ENCODE peak calls at places on chromosome 3, in seven cellular contexts. D is breast epithelium, V is tibial nerve, T is HepG2, G is right lobe of liver, B is suprapubic skin, I is ovary. S is an unnamed sample.

GRCh38 chr3:121362035-121362734 is 183.6 kb downstream of the POLQ start:
- DNase-seq in D (no peak), V (no peak), T (no peak), G (no peak), B (no peak), I (no peak), S (no peak)

GRCh38 chr3:171328419-171329082 is 131.7 kb downstream of the TNIK start:
- DNase-seq in D (peak; percentile 25), V (no peak), T (peak; percentile 4), G (no peak), B (no peak), I (no peak), S (no peak)

GRCh38 chr3:168248383-168249047 is 152.8 kb upstream of the GOLIM4 start:
- DNase-seq in D (no peak), V (no peak), T (no peak), G (peak; percentile 42), B (no peak), I (no peak), S (no peak)

GRCh38 chr3:194985031-194985578 is 285.9 kb downstream of the XXYLT1 start:
- DNase-seq in D (peak; percentile 19), V (peak; percentile 37), T (peak; percentile 46), G (peak; percentile 73), B (peak; percentile 86), I (peak; percentile 69), S (peak; percentile 64)

GRCh38 chr3:153503873-153504272 is 341.8 kb downstream of the RAP2B start:
- DNase-seq in D (no peak), V (no peak), T (no peak), G (no peak), B (no peak), I (no peak), S (no peak)

GRCh38 chr3:170426240-170426797 is 7.7 kb downstream of the CLDN11 start:
- DNase-seq in D (no peak), V (no peak), T (no peak), G (no peak), B (no peak), I (no peak), S (no peak)

GRCh38 chr3:127856801-127857200 is 34.5 kb upstream of the MGLL start:
- DNase-seq in D (no peak), V (no peak), T (no peak), G (no peak), B (no peak), I (no peak), S (no peak)

GRCh38 chr3:50599716-50600118 is 11.9 kb downstream of the CISH start:
- DNase-seq in D (no peak), V (no peak), T (no peak), G (no peak), B (no peak), I (no peak), S (no peak)

GRCh38 chr3:57030711-57031110 is 29.8 kb upstream of the SPATA12 start:
- DNase-seq in D (no peak), V (no peak), T (no peak), G (no peak), B (no peak), I (no peak), S (no peak)

GRCh38 chr3:119276657-119277056 is 17.5 kb upstream of the ARHGAP31 start:
- DNase-seq in D (no peak), V (no peak), T (no peak), G (no peak), B (no peak), I (no peak), S (no peak)

GRCh38 chr3:14602804-14603644 is 48.5 kb upstream of the CCDC174 start:
- DNase-seq in D (no peak), V (no peak), T (no peak), G (no peak), B (no peak), I (no peak), S (no peak)

GRCh38 chr3:134838599-134838998 is 43.5 kb downstream of the EPHB1 start:
- DNase-seq in D (no peak), V (no peak), T (no peak), G (no peak), B (no peak), I (no peak), S (no peak)

GRCh38 chr3:151315846-151316245 is 774 bp downstream of the GPR87 start:
- DNase-seq in D (no peak), V (no peak), T (no peak), G (no peak), B (no peak), I (no peak), S (no peak)

GRCh38 chr3:120688121-120688520 is 6.1 kb upstream of the HGD start:
- DNase-seq in D (no peak), V (no peak), T (no peak), G (no peak), B (no peak), I (no peak), S (no peak)

GRCh38 chr3:195100903-195101591 is 169.9 kb downstream of the XXYLT1 start:
- DNase-seq in D (no peak), V (no peak), T (no peak), G (no peak), B (peak; percentile 66), I (no peak), S (no peak)

GRCh38 chr3:179882322-179882721 is 154.4 kb downstream of the PEX5L start:
- DNase-seq in D (no peak), V (no peak), T (no peak), G (no peak), B (no peak), I (no peak), S (no peak)

GRCh38 chr3:132726341-132726823 is 4.2 kb upstream of the NPHP3 start:
- DNase-seq in D (no peak), V (no peak), T (peak; percentile 39), G (no peak), B (no peak), I (no peak), S (no peak)

GRCh38 chr3:114144909-114145688 is 33.8 kb downstream of the DRD3 start:
- DNase-seq in D (no peak), V (no peak), T (no peak), G (no peak), B (no peak), I (no peak), S (no peak)

GRCh38 chr3:7520059-7520458 is 659.1 kb downstream of the GRM7 start:
- DNase-seq in D (no peak), V (no peak), T (no peak), G (no peak), B (no peak), I (no peak), S (no peak)

GRCh38 chr3:125132815-125133214 is 77.0 kb upstream of the HEG1 start:
- DNase-seq in D (no peak), V (no peak), T (no peak), G (no peak), B (no peak), I (no peak), S (no peak)

GRCh38 chr3:125126323-125126722 is 70.5 kb upstream of the HEG1 start:
- DNase-seq in D (no peak), V (no peak), T (no peak), G (no peak), B (no peak), I (no peak), S (no peak)

GRCh38 chr3:125125822-125126245 is 70.0 kb upstream of the HEG1 start:
- DNase-seq in D (no peak), V (no peak), T (peak; percentile 12), G (no peak), B (no peak), I (no peak), S (no peak)

GRCh38 chr3:125128861-125129501 is 73.2 kb upstream of the HEG1 start:
- DNase-seq in D (no peak), V (no peak), T (peak; percentile 16), G (no peak), B (no peak), I (no peak), S (no peak)

GRCh38 chr3:125129512-125129962 is 73.7 kb upstream of the HEG1 start:
- DNase-seq in D (no peak), V (no peak), T (peak; percentile 59), G (no peak), B (no peak), I (no peak), S (peak; percentile 74)
- TF ChIP-seq POLR2A in D (no peak), V (no peak), T (no peak), G (no peak), B (no peak), I (no peak), S (no peak)

GRCh38 chr3:185216587-185216918 is 37.3 kb downstream of the EHHADH start:
- DNase-seq in D (no peak), V (no peak), T (peak; percentile 59), G (no peak), B (no peak), I (no peak), S (no peak)

GRCh38 chr3:185221203-185221602 is 32.6 kb downstream of the EHHADH start:
- DNase-seq in D (no peak), V (no peak), T (no peak), G (no peak), B (no peak), I (no peak), S (no peak)

GRCh38 chr3:185210621-185211157 is 43.2 kb downstream of the EHHADH start:
- DNase-seq in D (no peak), V (no peak), T (no peak), G (no peak), B (no peak), I (no peak), S (no peak)

GRCh38 chr3:185215873-185216586 is 37.8 kb downstream of the EHHADH start:
- DNase-seq in D (no peak), V (no peak), T (peak; percentile 14), G (no peak), B (no peak), I (no peak), S (no peak)
- H3K4me3 ChIP-seq in D (peak overlapping the region; percentile 4), V (peak overlapping the region; percentile 31), T (no peak overlapping the region), G (no peak overlapping the region), B (no peak overlapping the region), I (peak overlapping the region; percentile 8), S (no peak overlapping the region)

GRCh38 chr3:47194994-47195393 is 31.1 kb upstream of the SETD2 start:
- DNase-seq in D (no peak), V (no peak), T (no peak), G (no peak), B (no peak), I (no peak), S (no peak)
- TF ChIP-seq CTCF in D (no peak), V (no peak), T (no peak), G (no peak), B (no peak), I (no peak), S (no peak)

GRCh38 chr3:141337523-141337854 is 30.8 kb upstream of the ZBTB38 start:
- DNase-seq in D (no peak), V (no peak), T (no peak), G (no peak), B (no peak), I (no peak), S (no peak)

GRCh38 chr3:141338881-141339280 is 29.4 kb upstream of the ZBTB38 start:
- DNase-seq in D (no peak), V (no peak), T (no peak), G (peak; percentile 63), B (no peak), I (no peak), S (no peak)

GRCh38 chr3:141334627-141335250 is 33.6 kb upstream of the ZBTB38 start:
- DNase-seq in D (no peak), V (no peak), T (no peak), G (no peak), B (no peak), I (no peak), S (no peak)

GRCh38 chr3:141335531-141336042 is 32.7 kb upstream of the ZBTB38 start:
- DNase-seq in D (no peak), V (no peak), T (no peak), G (no peak), B (no peak), I (no peak), S (no peak)

GRCh38 chr3:141336672-141337522 is 31.4 kb upstream of the ZBTB38 start:
- DNase-seq in D (no peak), V (no peak), T (peak; percentile 56), G (no peak), B (no peak), I (no peak), S (no peak)
- TF ChIP-seq POLR2A in D (no peak), V (no peak), T (no peak), G (no peak), B (no peak), I (no peak), S (no peak)

S was measured in lower leg skin.